ENCODE peak calls at places on chromosomes 7 and 10, in nine cellular contexts. N is CD8-positive, alpha-beta memory T cell; L is astrocyte; O is lung microvascular endothelial cell; I is glutamatergic neuron; P is amygdala; S is activated CD4-positive, alpha-beta T cell treated with anti-CD3 and anti-CD28 coated beads for 4 hours; B is adipocyte; X is fibroblast of lung. V is an unnamed sample.

GRCh38 chr7:21108182-21108581 is 319.7 kb upstream of the SP4 start:
- DNase-seq in N (no peak), L (no peak), O (no peak), I (no peak), P (peak), S (no peak), B (no peak), X (no peak), V (peak)

GRCh38 chr10:29650552-29650944 is 15.8 kb upstream of the SVIL start:
- DNase-seq in N (no peak), L (no peak), O (no peak), I (no peak), P (no peak), S (no peak), B (no peak), X (no peak), V (no peak)

GRCh38 chr7:81299272-81299671 is 380.4 kb upstream of the SEMA3C start:
- DNase-seq in N (no peak), L (peak), O (peak), I (no peak), P (no peak), S (no peak), B (peak), X (peak), V (peak)

GRCh38 chr10:119667562-119668328 is 16.6 kb downstream of the BAG3 start:
- DNase-seq in N (no peak), L (peak), O (peak), I (peak), P (no peak), S (no peak), B (peak), X (peak), V (peak)

GRCh38 chr10:16441106-16441850 is 4.5 kb downstream of the PTER start:
- DNase-seq in N (no peak), L (peak), O (peak), I (no peak), P (no peak), S (no peak), B (peak), X (peak), V (no peak)

GRCh38 chr10:103969436-103969835 is 2.5 kb downstream of the SLK start:
- DNase-seq in N (no peak), L (no peak), O (peak), I (no peak), P (no peak), S (no peak), B (peak), X (no peak), V (no peak)

GRCh38 chr7:2172311-2173183 is 60.2 kb downstream of the MAD1L1 start:
- DNase-seq in N (no peak), L (peak), O (peak), I (no peak), P (peak), S (no peak), B (peak), X (peak), V (peak)

GRCh38 chr7:129434846-129435318 is 650 bp downstream of the STRIP2 start:
- DNase-seq in N (no peak), L (no peak), O (peak), I (peak), P (no peak), S (no peak), B (peak), X (peak), V (no peak)

GRCh38 chr7:96992624-96993452 is 12.5 kb upstream of the DLX6 start:
- DNase-seq in N (no peak), L (no peak), O (no peak), I (peak), P (no peak), S (no peak), B (no peak), X (no peak), V (no peak)

GRCh38 chr7:11379641-11380040 is 406.0 kb downstream of the PHF14 start:
- DNase-seq in N (no peak), L (no peak), O (no peak), I (no peak), P (no peak), S (no peak), B (no peak), X (no peak), V (no peak)

GRCh38 chr10:125117941-125118630 is 42.3 kb downstream of the CTBP2 start:
- DNase-seq in N (no peak), L (no peak), O (peak), I (no peak), P (peak), S (no peak), B (peak), X (no peak), V (no peak)

GRCh38 chr10:133135116-133135465 is 24.9 kb upstream of the KNDC1 start:
- DNase-seq in N (no peak), L (no peak), O (no peak), I (no peak), P (no peak), S (no peak), B (no peak), X (no peak), V (no peak)

GRCh38 chr7:3265388-3265787 is 35.7 kb upstream of the SDK1 start:
- DNase-seq in N (no peak), L (no peak), O (no peak), I (no peak), P (no peak), S (no peak), B (no peak), X (no peak), V (no peak)

GRCh38 chr10:94413374-94413773 is 11.0 kb downstream of the TBC1D12 start:
- DNase-seq in N (no peak), L (no peak), O (no peak), I (no peak), P (no peak), S (no peak), B (no peak), X (no peak), V (no peak)